ENCODE peak calls at places on chromosomes 1 and 21, in five cellular contexts. D is fibroblast of lung, F is mesendoderm, U is dorsolateral prefrontal cortex, O is pancreas. I is an unnamed sample.

GRCh38 chr1:117275055-117275454 is 64.3 kb upstream of the VTCN1 start:
- DNase-seq in O (no peak), U (no peak), D (no peak), F (no peak), I (no peak)

GRCh38 chr1:151819951-151820623 is 11.5 kb downstream of the RORC start:
- DNase-seq in U (no peak), D (no peak), F (no peak), O (peak), I (no peak)

GRCh38 chr1:227335587-227336020 is 17.3 kb upstream of the CDC42BPA start:
- DNase-seq in U (no peak), D (no peak), F (no peak), O (no peak), I (no peak)

GRCh38 chr1:33254536-33254935 is 1.8 kb upstream of the ZNF362 start:
- DNase-seq in U (no peak), F (no peak), D (no peak), O (no peak), I (no peak)

GRCh38 chr1:23097316-23097715 is 71.3 kb downstream of the LUZP1 start:
- DNase-seq in U (no peak), O (no peak), F (no peak), D (no peak), I (no peak)

GRCh38 chr1:215677112-215677511 is 110.0 kb downstream of the KCTD3 start:
- DNase-seq in O (no peak), D (no peak), U (no peak), F (no peak), I (no peak)

GRCh38 chr1:106502659-106503058 is 553.8 kb upstream of the PRMT6 start:
- DNase-seq in O (no peak), U (no peak), D (no peak), F (no peak), I (peak)

GRCh38 chr1:175073054-175073453 is 5.4 kb downstream of the TNN start:
- DNase-seq in F (no peak), D (no peak), O (no peak), U (no peak), I (no peak)

GRCh38 chr1:3320246-3321152 is 134.0 kb upstream of the ARHGEF16 start:
- DNase-seq in O (peak), U (no peak), D (no peak), F (peak), I (no peak)

GRCh38 chr1:21764615-21765423 is 18.1 kb downstream of the USP48 start:
- DNase-seq in O (no peak), U (no peak), F (peak), D (peak), I (peak)

GRCh38 chr1:239633432-239633831 is 247.1 kb downstream of the CHRM3 start:
- DNase-seq in O (no peak), D (no peak), F (peak), U (no peak), I (no peak)

GRCh38 chr1:117670996-117671780 is 65.3 kb downstream of the TENT5C start:
- DNase-seq in D (no peak), F (no peak), U (no peak), O (no peak), I (no peak)

GRCh38 chr1:168483531-168483930 is 60.3 kb downstream of the XCL2 start:
- DNase-seq in U (no peak), O (no peak), F (no peak), D (peak), I (no peak)

GRCh38 chr1:94863919-94864318 is 43.8 kb downstream of the SLC44A3 start:
- DNase-seq in F (peak), O (no peak), U (no peak), D (peak), I (no peak)

GRCh38 chr1:1924378-1924777 is 5.3 kb upstream of the TMEM52 start:
- DNase-seq in U (no peak), O (peak), F (no peak), D (no peak), I (no peak)

GRCh38 chr1:102970496-102971078 is 137.7 kb downstream of the COL11A1 start:
- DNase-seq in D (peak), O (no peak), F (peak), U (no peak), I (peak)

GRCh38 chr1:227369102-227369760 is 50.9 kb upstream of the CDC42BPA start:
- DNase-seq in O (no peak), D (no peak), U (no peak), F (no peak), I (no peak)

GRCh38 chr1:52022133-52022532 is 11.5 kb downstream of the KTI12 start:
- DNase-seq in D (no peak), F (no peak), U (no peak), O (no peak), I (no peak)

GRCh38 chr1:246214708-246215504 is 292.2 kb downstream of the SMYD3 start:
- DNase-seq in O (no peak), F (no peak), U (no peak), D (peak), I (peak)

GRCh38 chr1:182235604-182235951 is 156.0 kb downstream of the GLUL start:
- DNase-seq in F (no peak), D (no peak), U (no peak), O (no peak), I (no peak)

GRCh38 chr1:1198423-1199140 is 7.8 kb downstream of the TNFRSF18 start:
- DNase-seq in U (no peak), O (peak), D (no peak), F (no peak), I (no peak)

GRCh38 chr21:34635307-34635706 is 20.4 kb upstream of the RCAN1 start:
- DNase-seq in D (no peak), U (no peak), F (peak), O (no peak), I (no peak)

GRCh38 chr1:912740-913301 is 10.9 kb upstream of the SAMD11 start:
- DNase-seq in U (no peak), F (peak), O (peak), D (no peak), I (no peak)

GRCh38 chr1:50981741-50982140 is 11.7 kb downstream of the CDKN2C start:
- DNase-seq in U (no peak), O (no peak), F (no peak), D (no peak), I (no peak)

GRCh38 chr1:223825767-223826461 is 19.8 kb downstream of the TP53BP2 start:
- DNase-seq in F (no peak), U (no peak), D (no peak), O (no peak), I (no peak)

GRCh38 chr1:161725888-161726630 is 4.7 kb downstream of the FCRLB start:
- DNase-seq in O (peak), F (peak), D (peak), U (peak), I (no peak)

GRCh38 chr1:58895559-58896135 is 111.8 kb upstream of the JUN start:
- DNase-seq in D (no peak), F (no peak), U (no peak), O (no peak), I (no peak)

GRCh38 chr1:203797948-203798347 is 2.5 kb downstream of the ZBED6 start:
- DNase-seq in O (no peak), F (peak), U (no peak), D (no peak), I (peak)

GRCh38 chr21:43737158-43737950 is 18.4 kb downstream of the PDXK start:
- DNase-seq in F (no peak), O (peak), U (no peak), D (no peak), I (no peak)

GRCh38 chr1:154419620-154420020 is 14.5 kb downstream of the IL6R start:
- DNase-seq in F (no peak), O (peak), D (peak), U (peak), I (peak)

GRCh38 chr1:57848406-57848805 is 424.5 kb upstream of the DAB1 start:
- DNase-seq in U (no peak), D (no peak), F (no peak), O (no peak), I (no peak)

GRCh38 chr1:94319319-94320180 is 82.2 kb upstream of the ARHGAP29 start:
- DNase-seq in D (no peak), U (no peak), O (no peak), F (no peak), I (no peak)

DNA sequence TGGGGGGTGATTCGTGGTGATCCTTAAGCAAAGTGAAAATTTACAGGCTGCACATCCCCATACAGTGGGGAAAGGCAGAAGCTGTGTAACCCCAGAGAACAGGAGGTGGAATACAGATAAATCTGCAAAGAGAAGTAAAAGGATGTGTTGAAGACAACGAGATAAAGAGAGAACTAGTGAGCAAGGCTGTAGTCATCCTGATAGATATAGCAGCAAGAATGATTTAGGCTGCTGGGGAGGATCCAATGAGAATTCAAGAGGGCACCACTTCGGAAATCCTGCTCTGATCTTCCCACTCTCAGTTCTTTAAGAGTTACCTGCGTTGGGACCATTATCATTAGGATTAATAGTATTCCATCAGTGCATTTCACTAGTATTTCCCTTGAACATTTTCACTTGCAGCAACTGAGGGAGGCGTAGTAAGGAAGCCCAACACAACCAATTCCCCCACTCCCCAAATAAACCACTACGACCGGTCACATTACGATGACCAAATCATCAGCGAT is at the start of gene BRINP3:
- DNase-seq in U (no peak), D (no peak), O (no peak), F (no peak), I (no peak)
- H3K27ac ChIP-seq in U (peak), D (no peak), O (no peak), F (no peak), I (no peak)

DNA sequence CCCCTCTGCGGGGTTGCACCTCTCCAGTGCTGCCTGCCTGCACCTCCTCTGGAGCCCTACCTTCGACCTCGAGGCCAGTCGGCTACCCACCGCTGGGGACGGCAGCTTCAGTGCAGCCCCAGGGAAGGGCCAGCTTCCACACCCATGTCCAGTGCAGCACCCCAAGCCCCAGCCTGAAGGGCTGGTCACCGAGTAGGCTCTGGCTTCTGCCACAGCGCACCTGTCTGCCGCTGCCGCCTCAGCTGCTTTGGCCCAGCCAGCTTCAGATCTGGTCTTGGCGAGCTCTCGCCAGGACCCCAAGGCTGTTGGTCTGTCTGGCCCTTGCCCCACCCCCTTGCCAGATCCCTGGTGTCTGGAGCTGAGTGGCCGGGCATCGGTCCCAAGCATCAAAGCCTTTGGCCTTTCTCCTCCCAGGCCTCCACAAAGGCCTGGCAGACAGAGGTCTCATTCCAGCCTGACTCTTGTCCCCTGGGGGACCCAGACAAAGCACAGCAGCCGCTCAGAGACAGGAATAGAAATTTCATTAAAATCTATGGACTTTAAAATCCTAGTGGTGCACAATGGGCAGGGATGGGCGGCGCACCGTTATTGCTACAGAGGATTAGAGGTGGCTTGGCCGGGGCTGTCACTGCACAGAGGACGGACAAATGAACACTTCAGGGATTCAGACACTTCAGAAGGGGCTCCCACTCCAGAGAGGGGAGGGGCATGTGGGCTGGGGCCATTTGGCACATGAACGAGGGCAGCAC is 4.8 kb downstream of the CCDC24 start:
- DNase-seq in O (peak), D (no peak), U (no peak), F (no peak), I (no peak)
- H3K27ac ChIP-seq in O (no peak), D (no peak), U (no peak), F (no peak), I (no peak)

GRCh38 chr21:45120975-45121374 is 46.6 kb downstream of the ADARB1 start:
- DNase-seq in U (no peak), F (no peak), O (no peak), D (no peak), I (no peak)

GRCh38 chr21:45117314-45117713 is 42.9 kb downstream of the ADARB1 start:
- DNase-seq in D (no peak), U (no peak), F (no peak), O (no peak), I (no peak)

GRCh38 chr21:45122432-45123132 is 48.2 kb downstream of the ADARB1 start:
- DNase-seq in F (no peak), D (no peak), O (no peak), U (no peak), I (no peak)

GRCh38 chr21:45118099-45118498 is 43.7 kb downstream of the ADARB1 start:
- DNase-seq in D (no peak), U (no peak), F (no peak), O (no peak), I (no peak)

DNA sequence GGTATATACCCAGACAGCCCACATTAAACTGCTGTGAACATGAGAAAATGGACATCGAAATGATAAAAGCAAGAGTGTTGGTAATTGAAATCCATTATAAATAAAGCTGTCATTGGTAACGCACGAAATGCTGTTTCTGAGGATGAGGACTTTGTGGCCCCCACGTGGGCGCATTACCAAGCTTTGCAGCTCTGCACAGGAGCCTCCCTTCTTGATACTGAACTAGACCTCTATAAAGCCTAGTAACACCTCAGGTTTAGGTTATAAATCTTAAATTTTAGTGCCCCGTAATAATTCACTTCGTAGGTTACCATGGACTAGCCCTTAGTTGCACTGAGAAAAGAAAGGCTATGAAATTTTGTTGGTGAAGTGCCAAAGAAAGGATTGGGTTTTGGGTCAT is 45.4 kb downstream of the ADARB1 start:
- DNase-seq in U (no peak), F (no peak), D (no peak), O (no peak), I (no peak)
- H3K27ac ChIP-seq in U (no peak), F (no peak), D (no peak), O (no peak), I (no peak)

GRCh38 chr1:116166011-116166571 is 54.9 kb downstream of the MAB21L3 start:
- DNase-seq in D (no peak), F (no peak), U (no peak), O (no peak), I (no peak)
- H3K27ac ChIP-seq in D (no peak), F (no peak), U (peak), O (no peak), I (no peak)

GRCh38 chr1:109997204-109997866 is 12.8 kb downstream of the AHCYL1 start:
- DNase-seq in D (no peak), F (no peak), U (no peak), O (no peak), I (no peak)
- H3K27ac ChIP-seq in D (no peak), F (no peak), U (no peak), O (no peak), I (no peak)

GRCh38 chr1:13451399-13451965 is 41.2 kb downstream of the PRAMEF20 start:
- DNase-seq in D (no peak), F (no peak), U (no peak), O (no peak), I (no peak)
- H3K27ac ChIP-seq in D (no peak), F (no peak), U (no peak), O (no peak), I (no peak)

GRCh38 chr1:10737268-10737624 is 59.2 kb downstream of the CASZ1 start:
- DNase-seq in O (no peak), D (no peak), U (no peak), F (no peak), I (no peak)
- H3K27ac ChIP-seq in O (peak), D (no peak), U (no peak), F (no peak), I (no peak)

I was measured in epithelial cell of prostate.